ENCODE peak calls at places on chromosomes 6 and 20, in ten cellular contexts. Y, K, V, W, L, P, D, J, Q and M are unnamed samples.

GRCh38 chr20:21125072-21125848 is 622 bp upstream of the KIZ start:
- DNase-seq in Y (peak), V (no peak), L (peak), K (no peak), P (no peak), J (peak), Q (peak), W (peak), D (no peak), M (no peak)

GRCh38 chr6:32666420-32667300 is at the start of gene HLA-DQB1:
- DNase-seq in L (peak), P (peak), Y (peak), K (peak), W (peak), J (peak), V (no peak), D (peak), Q (no peak), M (no peak)

GRCh38 chr6:144113366-144113765 is 18.0 kb upstream of the SF3B5 start:
- DNase-seq in L (no peak), V (no peak), D (no peak), W (no peak), Q (no peak), P (no peak), J (no peak), Y (no peak), K (no peak), M (no peak)

GRCh38 chr6:125312478-125312877 is 10.7 kb upstream of the HDDC2 start:
- DNase-seq in P (no peak), K (no peak), J (peak), W (no peak), Q (no peak), L (no peak), Y (no peak), D (no peak), V (no peak), M (no peak)

GRCh38 chr6:51283723-51284122 is 465.1 kb downstream of the TFAP2B start:
- DNase-seq in Q (no peak), J (no peak), L (no peak), P (no peak), V (peak), K (no peak), Y (no peak), D (no peak), W (no peak), M (no peak)

GRCh38 chr6:130946076-130946475 is 117.0 kb downstream of the EPB41L2 start:
- DNase-seq in V (no peak), K (no peak), P (no peak), Y (no peak), J (peak), W (no peak), D (no peak), L (no peak), Q (no peak), M (peak)

GRCh38 chr20:24999568-24999967 is 7.0 kb upstream of the APMAP start:
- DNase-seq in K (no peak), L (no peak), W (no peak), P (no peak), J (no peak), Y (no peak), Q (no peak), D (no peak), V (no peak), M (no peak)

GRCh38 chr6:43903739-43904290 is 133.8 kb downstream of the VEGFA start:
- DNase-seq in P (no peak), Y (no peak), K (no peak), D (no peak), Q (no peak), W (no peak), L (no peak), J (no peak), V (no peak), M (no peak)

GRCh38 chr6:113065606-113066005 is 718.5 kb downstream of the RFPL4B start:
- DNase-seq in J (peak), P (no peak), V (no peak), D (no peak), W (no peak), Q (no peak), Y (no peak), K (no peak), L (no peak), M (peak)

GRCh38 chr6:7818480-7819165 is 92.0 kb downstream of the TXNDC5 start:
- DNase-seq in W (no peak), V (no peak), P (no peak), L (no peak), Q (no peak), K (no peak), J (no peak), D (no peak), Y (no peak), M (no peak)

GRCh38 chr20:46438156-46438750 is 31.8 kb upstream of the ELMO2 start:
- DNase-seq in J (peak), V (peak), D (peak), L (peak), K (no peak), P (no peak), Q (peak), Y (peak), W (peak), M (peak)

GRCh38 chr20:2741463-2741862 is 48.9 kb downstream of the EBF4 start:
- DNase-seq in Q (no peak), Y (no peak), L (no peak), W (no peak), J (no peak), K (no peak), P (peak), D (peak), V (no peak), M (no peak)

GRCh38 chr6:32668226-32668747 is 1.8 kb upstream of the HLA-DQB1 start:
- DNase-seq in W (peak), K (peak), V (no peak), L (peak), P (peak), Y (peak), J (no peak), D (peak), Q (no peak), M (no peak)

GRCh38 chr20:12823742-12824141 is 185.0 kb upstream of the SPTLC3 start:
- DNase-seq in D (no peak), W (no peak), Q (no peak), J (no peak), Y (no peak), K (no peak), P (no peak), L (no peak), V (no peak), M (no peak)

GRCh38 chr6:6758915-6759654 is 170.6 kb downstream of the LY86 start:
- DNase-seq in L (peak), P (peak), K (no peak), J (peak), Q (peak), D (no peak), V (no peak), W (no peak), Y (peak), M (peak)

GRCh38 chr20:47382746-47383145 is 26.2 kb upstream of the ZMYND8 start:
- DNase-seq in J (no peak), P (no peak), Y (no peak), K (no peak), D (no peak), V (no peak), W (no peak), L (no peak), Q (no peak), M (no peak)

GRCh38 chr6:162119349-162119748 is 608.2 kb downstream of the PRKN start:
- DNase-seq in L (no peak), J (peak), K (no peak), Q (no peak), Y (no peak), W (no peak), D (no peak), P (no peak), V (peak), M (no peak)

GRCh38 chr6:100427452-100427851 is 37.3 kb downstream of the SIM1 start:
- DNase-seq in J (no peak), Y (no peak), Q (no peak), P (no peak), L (no peak), D (no peak), W (no peak), V (no peak), K (no peak), M (no peak)

GRCh38 chr6:167827062-167827587 is 414 bp downstream of the AFDN start:
- DNase-seq in Y (peak), K (no peak), L (no peak), D (no peak), J (no peak), Q (peak), P (no peak), V (no peak), W (no peak), M (no peak)

GRCh38 chr6:158143700-158144099 is 24.4 kb downstream of the SERAC1 start:
- DNase-seq in V (no peak), K (no peak), D (no peak), W (no peak), Y (peak), P (no peak), Q (peak), L (peak), J (peak), M (no peak)

GRCh38 chr6:113825776-113826175 is 31.4 kb upstream of the MARCKS start:
- DNase-seq in Q (no peak), L (no peak), J (peak), Y (no peak), P (no peak), D (no peak), V (no peak), W (no peak), K (no peak), M (peak)

GRCh38 chr6:46410330-46410953 is 80.8 kb downstream of the RCAN2 start:
- DNase-seq in J (peak), Y (peak), L (peak), K (no peak), W (no peak), P (no peak), D (no peak), V (no peak), Q (peak), M (peak)

GRCh38 chr6:121858310-121858709 is 422.9 kb downstream of the GJA1 start:
- DNase-seq in P (no peak), L (no peak), D (no peak), W (no peak), Y (no peak), V (no peak), Q (no peak), J (no peak), K (no peak), M (no peak)

GRCh38 chr6:71419954-71420692 is 131.5 kb downstream of the OGFRL1 start:
- DNase-seq in Q (no peak), K (no peak), Y (peak), P (peak), V (no peak), D (no peak), W (no peak), J (peak), L (no peak), M (no peak)

GRCh38 chr6:4281341-4282293 is 146.2 kb upstream of the ECI2 start:
- DNase-seq in J (peak), W (peak), L (peak), V (no peak), D (no peak), Q (no peak), K (no peak), Y (peak), P (peak), M (peak)

GRCh38 chr6:70474751-70475150 is 61.4 kb downstream of the FAM135A start:
- DNase-seq in J (peak), L (no peak), W (no peak), V (no peak), P (no peak), Y (no peak), Q (no peak), D (no peak), K (no peak), M (peak)

GRCh38 chr20:46182801-46183200 is 64.7 kb downstream of the CD40 start:
- DNase-seq in Y (no peak), W (no peak), K (no peak), J (no peak), V (no peak), L (no peak), D (no peak), P (no peak), Q (no peak), M (no peak)

GRCh38 chr6:30847971-30848441 is 36.3 kb upstream of the DDR1 start:
- DNase-seq in L (no peak), V (no peak), K (no peak), W (no peak), D (no peak), P (no peak), Q (no peak), J (no peak), Y (no peak), M (no peak)

GRCh38 chr20:10447028-10447427 is 11.9 kb downstream of the SLX4IP start:
- DNase-seq in P (peak), L (peak), J (peak), V (peak), K (no peak), W (no peak), D (peak), Y (peak), Q (peak), M (peak)

GRCh38 chr6:165389534-165389933 is 80.1 kb upstream of the C6orf118 start:
- DNase-seq in L (no peak), D (no peak), Q (no peak), J (no peak), P (no peak), V (no peak), K (no peak), W (no peak), Y (no peak), M (no peak)

GRCh38 chr6:152091201-152091600 is 283.7 kb downstream of the ESR1 start:
- DNase-seq in P (no peak), V (no peak), K (no peak), Q (no peak), J (no peak), D (no peak), Y (no peak), L (no peak), W (no peak), M (no peak)

GRCh38 chr6:164069352-164070022 is 655.0 kb downstream of the QKI start:
- DNase-seq in Y (no peak), J (no peak), W (no peak), V (no peak), L (no peak), Q (no peak), D (no peak), K (no peak), P (no peak), M (peak)

GRCh38 chr6:133768656-133769295 is 120.1 kb upstream of the TCF21 start:
- DNase-seq in P (no peak), K (no peak), D (no peak), Q (no peak), W (no peak), V (no peak), Y (no peak), J (no peak), L (no peak), M (no peak)

GRCh38 chr20:3204124-3204794 is at the start of gene DDRGK1:
- DNase-seq in P (peak), W (peak), D (peak), Y (peak), Q (peak), V (peak), K (peak), L (peak), J (peak), M (peak)

GRCh38 chr20:51492167-51493092 is 50.1 kb downstream of the NFATC2 start:
- DNase-seq in Q (no peak), P (no peak), J (peak), V (peak), Y (no peak), D (no peak), L (no peak), W (no peak), K (no peak), M (no peak)

GRCh38 chr6:125828476-125829039 is 37.8 kb downstream of the NCOA7 start:
- DNase-seq in W (no peak), P (no peak), D (no peak), J (no peak), L (no peak), K (no peak), V (no peak), Q (no peak), Y (no peak), M (no peak)

GRCh38 chr20:44835661-44836221 is 25.4 kb upstream of the RIMS4 start:
- DNase-seq in Q (no peak), W (no peak), Y (no peak), P (no peak), K (no peak), V (no peak), J (no peak), L (no peak), D (no peak), M (no peak)

GRCh38 chr6:4612636-4613171 is 163.5 kb upstream of the CDYL start:
- DNase-seq in V (no peak), W (no peak), D (no peak), Y (no peak), Q (no peak), K (no peak), L (no peak), P (no peak), J (peak), M (no peak)

GRCh38 chr6:36920546-36920945 is 34.0 kb upstream of the PI16 start:
- DNase-seq in Y (no peak), D (no peak), Q (no peak), W (no peak), L (no peak), J (peak), K (no peak), P (no peak), V (no peak), M (no peak)